ENCODE peak calls at places on chromosomes 6 and 20, in eight cellular contexts. X is left ventricle myocardium inferior, S is fibroblast of lung, M is heart right ventricle, G is GM23248, A is PC-9, E is lung, D is left lung. T is an unnamed sample.

GRCh38 chr6:53044071-53044470 is 21.1 kb upstream of the FBXO9 start:
- DNase-seq in A (no peak), D (no peak), G (peak; percentile 81), E (no peak), M (no peak), S (peak; percentile 51), X (no peak), T (no peak)

GRCh38 chr6:131070061-131070460 is 7.0 kb upstream of the EPB41L2 start:
- DNase-seq in G (no peak), A (no peak), D (no peak), X (no peak), E (no peak), M (no peak), S (no peak), T (no peak)

GRCh38 chr20:14336667-14337066 is 745 bp downstream of the FLRT3 start:
- DNase-seq in A (no peak), D (no peak), M (no peak), S (peak; percentile 37), X (no peak), G (peak; percentile 48), E (no peak), T (no peak)

GRCh38 chr20:50136822-50137599 is 16.5 kb downstream of the PEDS1 start:
- DNase-seq in G (peak; percentile 55), X (no peak), A (no peak), M (no peak), D (no peak), E (no peak), S (no peak), T (no peak)

GRCh38 chr6:384898-385297 is 6.7 kb upstream of the IRF4 start:
- DNase-seq in X (no peak), D (no peak), M (no peak), A (no peak), G (no peak), E (no peak), S (no peak), T (no peak)

GRCh38 chr6:107154131-107154906 is 39.0 kb upstream of the BEND3 start:
- DNase-seq in E (peak; percentile 33), S (no peak), A (no peak), D (peak; percentile 37), M (no peak), X (no peak), G (no peak), T (no peak)

GRCh38 chr6:52361347-52361944 is 505 bp upstream of the PAQR8 start:
- DNase-seq in M (peak; percentile 22), A (no peak), E (no peak), G (peak; percentile 58), S (peak; percentile 51), D (no peak), X (peak; percentile 19), T (no peak)

GRCh38 chr20:36644032-36644712 is 1.8 kb downstream of the SLA2 start:
- DNase-seq in E (no peak), G (no peak), S (no peak), A (no peak), D (no peak), X (no peak), M (no peak), T (no peak)

GRCh38 chr6:139135578-139136545 is 982 bp downstream of the HECA start:
- DNase-seq in E (peak; percentile 72), A (peak; percentile 54), M (peak; percentile 80), X (peak; percentile 78), G (peak; percentile 64), D (peak; percentile 82), S (peak; percentile 42), T (no peak)

GRCh38 chr6:137717074-137718073 is 149.7 kb upstream of the TNFAIP3 start:
- DNase-seq in X (no peak), S (no peak), E (no peak), M (no peak), A (peak; percentile 81), D (no peak), G (no peak), T (peak; percentile 87)

GRCh38 chr6:111767752-111768430 is 105.4 kb downstream of the FYN start:
- DNase-seq in M (no peak), E (no peak), S (no peak), X (no peak), A (peak; percentile 17), G (no peak), D (no peak), T (no peak)

GRCh38 chr20:58967652-58968429 is 13.2 kb upstream of the NELFCD start:
- DNase-seq in D (no peak), M (no peak), G (no peak), E (no peak), S (no peak), X (no peak), A (no peak), T (no peak)

GRCh38 chr6:105196076-105196475 is 16.3 kb upstream of the POPDC3 start:
- DNase-seq in M (no peak), A (peak; percentile 86), S (no peak), X (no peak), D (no peak), G (peak; percentile 42), E (no peak), T (no peak)

GRCh38 chr20:45812157-45813005 is at the start of gene UBE2C:
- DNase-seq in G (peak; percentile 100), D (peak; percentile 97), A (peak; percentile 99), X (peak; percentile 96), E (peak; percentile 99), S (peak; percentile 100), M (peak; percentile 93), T (peak; percentile 98)

GRCh38 chr20:45810191-45810590 is 2.3 kb upstream of the UBE2C start:
- DNase-seq in S (no peak), D (no peak), X (no peak), A (peak; percentile 32), E (no peak), M (no peak), G (no peak), T (no peak)

GRCh38 chr20:45813489-45813888 is 1.0 kb downstream of the UBE2C start:
- DNase-seq in M (no peak), D (no peak), A (peak; percentile 6), E (no peak), S (no peak), X (no peak), G (no peak), T (no peak)

GRCh38 chr20:45814314-45814713 is 1.9 kb downstream of the UBE2C start:
- DNase-seq in E (no peak), G (no peak), M (no peak), A (peak; percentile 19), S (peak; percentile 66), D (no peak), X (no peak), T (no peak)

GRCh38 chr20:45813006-45813340 is 529 bp downstream of the UBE2C start:
- DNase-seq in X (no peak), S (no peak), D (no peak), E (no peak), A (peak; percentile 34), G (no peak), M (no peak), T (no peak)
- H3K27ac ChIP-seq in X (no peak overlapping the region), S (peak overlapping the region; percentile 77), D (no peak overlapping the region), E (no peak overlapping the region), A (no peak overlapping the region), G (no peak overlapping the region), M (no peak overlapping the region), T (no peak overlapping the region)

GRCh38 chr6:149136913-149137286 is 180.6 kb upstream of the TAB2 start:
- DNase-seq in E (no peak), D (no peak), A (no peak), S (no peak), M (no peak), G (no peak), X (no peak), T (no peak)

GRCh38 chr6:149137594-149137993 is 179.9 kb upstream of the TAB2 start:
- DNase-seq in X (no peak), G (no peak), D (no peak), M (no peak), E (no peak), S (peak; percentile 38), A (no peak), T (no peak)

GRCh38 chr6:149139782-149140136 is 177.8 kb upstream of the TAB2 start:
- DNase-seq in S (no peak), G (no peak), D (no peak), M (no peak), E (no peak), A (no peak), X (no peak), T (no peak)

GRCh38 chr6:149138699-149139294 is 178.7 kb upstream of the TAB2 start:
- DNase-seq in X (no peak), D (no peak), M (no peak), G (no peak), S (no peak), A (no peak), E (no peak), T (no peak)

GRCh38 chr6:149138093-149138492 is 179.4 kb upstream of the TAB2 start:
- DNase-seq in S (no peak), G (no peak), E (no peak), X (peak; percentile 43), A (no peak), M (no peak), D (no peak), T (no peak)
- H3K27ac ChIP-seq in S (no peak overlapping the region), G (no peak overlapping the region), E (no peak overlapping the region), X (no peak overlapping the region), A (no peak overlapping the region), M (no peak overlapping the region), D (no peak overlapping the region), T (no peak overlapping the region)

GRCh38 chr20:62754122-62754990 is 41.9 kb upstream of the MRGBP start:
- DNase-seq in S (no peak), A (no peak), E (no peak), G (no peak), X (peak; percentile 11), M (peak; percentile 10), D (no peak), T (no peak)
- H3K27ac ChIP-seq in S (no peak overlapping the region), A (no peak overlapping the region), E (no peak overlapping the region), G (no peak overlapping the region), X (no peak overlapping the region), M (no peak overlapping the region), D (no peak overlapping the region), T (no peak overlapping the region)

DNA sequence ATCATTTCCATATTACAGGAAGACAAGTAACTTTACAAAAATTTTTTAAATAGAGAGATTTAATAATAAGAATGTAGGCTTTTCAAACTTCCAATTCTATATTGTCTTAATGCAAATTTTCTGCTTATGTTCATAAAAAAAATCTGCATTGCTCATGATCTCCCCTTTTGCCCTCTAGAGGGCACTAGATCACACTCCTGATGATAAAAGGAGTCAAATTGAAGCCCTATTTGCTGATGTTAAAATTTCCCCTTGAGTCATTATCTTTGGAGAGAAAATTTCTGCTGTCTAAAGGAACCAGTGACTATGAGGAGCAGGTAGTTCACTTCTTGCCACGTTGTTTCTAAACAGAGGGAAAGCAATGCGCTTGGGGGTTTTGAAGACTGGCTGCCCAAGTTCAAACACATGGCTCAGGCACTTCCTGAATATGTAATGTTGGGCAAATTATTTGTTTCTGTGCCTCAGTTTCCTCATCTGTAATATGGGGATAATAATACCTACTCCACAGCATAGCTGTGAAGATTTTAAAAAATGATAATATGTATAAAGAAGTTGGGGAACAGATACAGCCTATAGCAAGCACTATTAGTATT is 874.2 kb downstream of the TFAP2A start:
- DNase-seq in S (peak; percentile 49), M (no peak), D (no peak), E (no peak), G (peak; percentile 77), X (no peak), A (peak; percentile 38), T (no peak)
- H3K27ac ChIP-seq in S (no peak overlapping the region), M (no peak overlapping the region), D (no peak overlapping the region), E (no peak overlapping the region), G (no peak overlapping the region), X (no peak overlapping the region), A (no peak overlapping the region), T (no peak overlapping the region)

T was measured in epithelial cell of prostate.